ENCODE peak calls at places on chromosomes 2 and 18, in eight cellular contexts. L is HS-5; H is heart left ventricle; M is stimulated activated CD4-positive, alpha-beta T cell treated with anti-CD3 and anti-CD28 coated beads, Interleukin-1b, Interleukin-23, amount 100 ng/mL, for 1 hour; A is glutamatergic neuron; Y is iris pigment epithelial cell; J is endothelial cell; O is right cardiac atrium. Z is an unnamed sample.

GRCh38 chr2:159201321-159202063 is 85.0 kb downstream of the WDSUB1 start:
- DNase-seq in L (no peak), H (no peak), M (no peak), A (no peak), Y (peak), J (no peak), O (no peak), Z (no peak)

GRCh38 chr18:6543330-6543908 is 128.7 kb upstream of the L3MBTL4 start:
- DNase-seq in L (peak), H (no peak), M (no peak), A (no peak), Y (peak), J (no peak), O (no peak), Z (no peak)

GRCh38 chr2:19195681-19196080 is 162.7 kb downstream of the OSR1 start:
- DNase-seq in L (no peak), H (no peak), M (no peak), A (no peak), Y (peak), J (no peak), O (no peak), Z (no peak)

GRCh38 chr18:73842795-73843394 is 304.7 kb downstream of the FBXO15 start:
- DNase-seq in L (no peak), H (peak), M (no peak), A (peak), Y (peak), J (peak), O (no peak), Z (no peak)

GRCh38 chr2:224723606-224724217 is 7.5 kb upstream of the CCDC195 start:
- DNase-seq in L (peak), H (no peak), M (no peak), A (no peak), Y (peak), J (no peak), O (no peak), Z (no peak)

GRCh38 chr18:24734058-24734457 is 273.6 kb downstream of the HRH4 start:
- DNase-seq in L (no peak), H (no peak), M (no peak), A (peak), Y (no peak), J (peak), O (no peak), Z (no peak)

GRCh38 chr2:42835577-42836371 is 43.4 kb upstream of the HAAO start:
- DNase-seq in L (peak), H (peak), M (no peak), A (no peak), Y (peak), J (no peak), O (peak), Z (peak)

GRCh38 chr2:32051836-32052439 is 11.4 kb upstream of the SPAST start:
- DNase-seq in L (no peak), H (no peak), M (no peak), A (no peak), Y (no peak), J (no peak), O (no peak), Z (no peak)

GRCh38 chr2:655626-656025 is 21.6 kb downstream of the TMEM18 start:
- DNase-seq in L (no peak), H (no peak), M (no peak), A (no peak), Y (peak), J (no peak), O (no peak), Z (no peak)

GRCh38 chr2:127187831-127188230 is 32.3 kb downstream of the CYP27C1 start:
- DNase-seq in L (no peak), H (no peak), M (no peak), A (no peak), Y (no peak), J (no peak), O (no peak), Z (no peak)

GRCh38 chr18:3305354-3305762 is 43.4 kb downstream of the MYL12B start:
- DNase-seq in L (peak), H (no peak), M (no peak), A (no peak), Y (peak), J (no peak), O (no peak), Z (no peak)

Z was measured in Right ventricle myocardium inferior.